ENCODE peak calls at places on chromosome 17, in five cellular contexts. N is stimulated activated naive B cell treated with anti-CD40 and anti-IgM and Interleukin-4, amounts not matched to agents 10 μg/mL and 1 μg/mL and 100 μg/mL, for 72 hours; Q is OCI-M1; F is progenitor cell of endocrine pancreas; B is heart left ventricle. T is an unnamed sample.

GRCh38 chr17:48663134-48663924 is 37.2 kb upstream of the HOXB9 start:
- DNase-seq in N (no peak), Q (peak; percentile 31), F (no peak), B (no peak), T (no peak)

GRCh38 chr17:48478224-48479013 is 48.4 kb upstream of the SKAP1 start:
- DNase-seq in N (peak; percentile 62), Q (peak; percentile 98), F (no peak), B (no peak), T (no peak)

GRCh38 chr17:67033613-67034012 is 10.7 kb upstream of the CACNG1 start:
- DNase-seq in N (no peak), Q (no peak), F (no peak), B (no peak), T (peak; percentile 55)

GRCh38 chr17:3594056-3594810 is 15.0 kb downstream of the TRPV1 start:
- DNase-seq in N (no peak), Q (no peak), F (no peak), B (peak; percentile 62), T (peak; percentile 53)

GRCh38 chr17:63993368-63993990 is 4.7 kb upstream of the PRR29 start:
- DNase-seq in N (no peak), Q (no peak), F (no peak), B (no peak), T (peak; percentile 44)

GRCh38 chr17:45270828-45271418 is 9.0 kb upstream of the SPATA32 start:
- DNase-seq in N (no peak), Q (peak; percentile 25), F (no peak), B (no peak), T (peak; percentile 66)

GRCh38 chr17:73371285-73371684 is 59.5 kb upstream of the CDC42EP4 start:
- DNase-seq in N (no peak), Q (no peak), F (no peak), B (no peak), T (no peak)

GRCh38 chr17:76048711-76049110 is 21.6 kb upstream of the EVPL start:
- DNase-seq in N (no peak), Q (no peak), F (no peak), B (no peak), T (no peak)

GRCh38 chr17:62676231-62676943 is 48.9 kb downstream of the MRC2 start:
- DNase-seq in N (no peak), Q (no peak), F (no peak), B (no peak), T (no peak)

GRCh38 chr17:50425682-50426471 is at the start of gene ACSF2:
- DNase-seq in N (peak; percentile 57), Q (peak; percentile 72), F (peak; percentile 35), B (peak; percentile 81), T (peak; percentile 89)

GRCh38 chr17:47276868-47277267 is 23.2 kb downstream of the ITGB3 start:
- DNase-seq in N (no peak), Q (no peak), F (no peak), B (peak; percentile 86), T (peak; percentile 84)

GRCh38 chr17:73513426-73513825 is 130.8 kb downstream of the SDK2 start:
- DNase-seq in N (no peak), Q (no peak), F (no peak), B (no peak), T (no peak)

GRCh38 chr17:8002646-8003593 is 505 bp downstream of the GUCY2D start:
- DNase-seq in N (no peak), Q (no peak), F (no peak), B (no peak), T (peak; percentile 75)

GRCh38 chr17:63681530-63681929 is 18.4 kb downstream of the LIMD2 start:
- DNase-seq in N (no peak), Q (no peak), F (no peak), B (peak; percentile 23), T (no peak)

GRCh38 chr17:58084317-58084981 is 1.2 kb downstream of the DYNLL2 start:
- DNase-seq in N (no peak), Q (peak; percentile 75), F (no peak), B (peak; percentile 44), T (no peak)

GRCh38 chr17:58338907-58339774 is 10.5 kb upstream of the TSPOAP1 start:
- DNase-seq in N (peak; percentile 91), Q (peak; percentile 94), F (no peak), B (peak; percentile 63), T (peak; percentile 81)

GRCh38 chr17:18187816-18188761 is 4.5 kb downstream of the ALKBH5 start:
- DNase-seq in N (no peak), Q (no peak), F (no peak), B (peak; percentile 52), T (no peak)

GRCh38 chr17:13925579-13925978 is 143.7 kb upstream of the COX10 start:
- DNase-seq in N (no peak), Q (peak; percentile 53), F (no peak), B (no peak), T (no peak)